ENCODE peak calls at places on chromosomes 4 and X, in six cellular contexts. One of them, this sample, is unnamed.

GRCh38 chr4:161555689-161556660 is 607.8 kb downstream of the FSTL5 start:
- DNase-seq in astrocyte of the cerebellum: peak
- DNase-seq in CD4-positive, alpha-beta T cell: no peak
- DNase-seq in nephron progenitor cell: no peak
- DNase-seq in osteocyte: no peak
- DNase-seq in cardiac muscle cell: peak
- DNase-seq in this sample: no peak

GRCh38 chr4:17722361-17722710 is 59.1 kb downstream of the FAM184B start:
- DNase-seq in astrocyte of the cerebellum: no peak
- DNase-seq in CD4-positive, alpha-beta T cell: no peak
- DNase-seq in nephron progenitor cell: no peak
- DNase-seq in osteocyte: peak
- DNase-seq in cardiac muscle cell: no peak
- DNase-seq in this sample: no peak

GRCh38 chr4:734951-735350 is 29.3 kb downstream of the PCGF3 start:
- DNase-seq in astrocyte of the cerebellum: no peak
- DNase-seq in CD4-positive, alpha-beta T cell: no peak
- DNase-seq in nephron progenitor cell: no peak
- DNase-seq in osteocyte: no peak
- DNase-seq in cardiac muscle cell: no peak
- DNase-seq in this sample: no peak

GRCh38 chrX:14927391-14927790 is 54.2 kb downstream of the MOSPD2 start:
- DNase-seq in astrocyte of the cerebellum: peak
- DNase-seq in CD4-positive, alpha-beta T cell: no peak
- DNase-seq in nephron progenitor cell: no peak
- DNase-seq in osteocyte: no peak
- DNase-seq in cardiac muscle cell: no peak
- DNase-seq in this sample: no peak

GRCh38 chr4:1055721-1056590 is 44.5 kb downstream of the FGFRL1 start:
- DNase-seq in astrocyte of the cerebellum: no peak
- DNase-seq in CD4-positive, alpha-beta T cell: peak
- DNase-seq in nephron progenitor cell: no peak
- DNase-seq in osteocyte: no peak
- DNase-seq in cardiac muscle cell: peak
- DNase-seq in this sample: no peak

GRCh38 chr4:73648478-73648877 is 28.2 kb upstream of the RASSF6 start:
- DNase-seq in astrocyte of the cerebellum: no peak
- DNase-seq in CD4-positive, alpha-beta T cell: no peak
- DNase-seq in nephron progenitor cell: no peak
- DNase-seq in osteocyte: no peak
- DNase-seq in cardiac muscle cell: no peak
- DNase-seq in this sample: no peak

GRCh38 chr4:178412455-178412854 is 970.2 kb upstream of the AGA start:
- DNase-seq in astrocyte of the cerebellum: no peak
- DNase-seq in CD4-positive, alpha-beta T cell: no peak
- DNase-seq in nephron progenitor cell: no peak
- DNase-seq in osteocyte: no peak
- DNase-seq in cardiac muscle cell: no peak
- DNase-seq in this sample: no peak

GRCh38 chr4:37628977-37629609 is 57.1 kb downstream of the RELL1 start:
- DNase-seq in astrocyte of the cerebellum: peak
- DNase-seq in CD4-positive, alpha-beta T cell: no peak
- DNase-seq in nephron progenitor cell: no peak
- DNase-seq in osteocyte: no peak
- DNase-seq in cardiac muscle cell: peak
- DNase-seq in this sample: peak

GRCh38 chr4:85932371-85933305 is 427.2 kb downstream of the MAPK10 start:
- DNase-seq in astrocyte of the cerebellum: no peak
- DNase-seq in CD4-positive, alpha-beta T cell: no peak
- DNase-seq in nephron progenitor cell: peak
- DNase-seq in osteocyte: no peak
- DNase-seq in cardiac muscle cell: peak
- DNase-seq in this sample: no peak

GRCh38 chr4:153393397-153393796 is 48.9 kb downstream of the MND1 start:
- DNase-seq in astrocyte of the cerebellum: peak
- DNase-seq in CD4-positive, alpha-beta T cell: no peak
- DNase-seq in nephron progenitor cell: no peak
- DNase-seq in osteocyte: no peak
- DNase-seq in cardiac muscle cell: peak
- DNase-seq in this sample: peak

GRCh38 chr4:66750273-66750672 is 795.0 kb downstream of the CENPC start:
- DNase-seq in astrocyte of the cerebellum: peak
- DNase-seq in CD4-positive, alpha-beta T cell: no peak
- DNase-seq in nephron progenitor cell: no peak
- DNase-seq in osteocyte: no peak
- DNase-seq in cardiac muscle cell: no peak
- DNase-seq in this sample: no peak

GRCh38 chrX:101260435-101260834 is 30.7 kb downstream of the TAF7L start:
- DNase-seq in astrocyte of the cerebellum: no peak
- DNase-seq in CD4-positive, alpha-beta T cell: no peak
- DNase-seq in nephron progenitor cell: no peak
- DNase-seq in osteocyte: no peak
- DNase-seq in cardiac muscle cell: peak
- DNase-seq in this sample: no peak
- TF ChIP-seq CTCF in astrocyte of the cerebellum: peak
- TF ChIP-seq CTCF in CD4-positive, alpha-beta T cell: no peak
- TF ChIP-seq CTCF in nephron progenitor cell: no peak
- TF ChIP-seq CTCF in osteocyte: peak
- TF ChIP-seq CTCF in cardiac muscle cell: peak
- TF ChIP-seq CTCF in this sample: no peak

DNA sequence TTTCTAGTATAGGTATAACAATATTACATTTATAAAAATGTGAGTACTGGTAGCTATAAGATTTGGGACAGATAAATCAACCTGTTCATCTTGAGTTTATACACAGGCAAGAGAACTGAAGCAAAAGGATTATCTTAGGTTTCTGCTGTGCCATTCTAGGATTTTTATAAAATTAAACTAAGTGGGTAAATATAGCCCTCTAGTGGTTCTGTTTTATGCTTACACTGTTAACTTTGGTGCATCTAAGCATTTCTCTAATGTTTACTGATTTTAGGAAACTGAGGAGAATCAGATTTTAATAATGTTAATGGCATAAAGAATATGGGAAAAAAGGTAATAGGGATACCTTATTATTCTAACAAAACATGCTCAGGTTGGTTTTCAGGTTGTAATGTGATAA is 1.1 kb upstream of the RRH start:
- DNase-seq in astrocyte of the cerebellum: no peak
- DNase-seq in CD4-positive, alpha-beta T cell: no peak
- DNase-seq in nephron progenitor cell: no peak
- DNase-seq in osteocyte: no peak
- DNase-seq in cardiac muscle cell: peak
- DNase-seq in this sample: no peak
- TF ChIP-seq CTCF in astrocyte of the cerebellum: peak
- TF ChIP-seq CTCF in CD4-positive, alpha-beta T cell: peak
- TF ChIP-seq CTCF in nephron progenitor cell: peak
- TF ChIP-seq CTCF in osteocyte: peak
- TF ChIP-seq CTCF in cardiac muscle cell: peak
- TF ChIP-seq CTCF in this sample: peak

DNA sequence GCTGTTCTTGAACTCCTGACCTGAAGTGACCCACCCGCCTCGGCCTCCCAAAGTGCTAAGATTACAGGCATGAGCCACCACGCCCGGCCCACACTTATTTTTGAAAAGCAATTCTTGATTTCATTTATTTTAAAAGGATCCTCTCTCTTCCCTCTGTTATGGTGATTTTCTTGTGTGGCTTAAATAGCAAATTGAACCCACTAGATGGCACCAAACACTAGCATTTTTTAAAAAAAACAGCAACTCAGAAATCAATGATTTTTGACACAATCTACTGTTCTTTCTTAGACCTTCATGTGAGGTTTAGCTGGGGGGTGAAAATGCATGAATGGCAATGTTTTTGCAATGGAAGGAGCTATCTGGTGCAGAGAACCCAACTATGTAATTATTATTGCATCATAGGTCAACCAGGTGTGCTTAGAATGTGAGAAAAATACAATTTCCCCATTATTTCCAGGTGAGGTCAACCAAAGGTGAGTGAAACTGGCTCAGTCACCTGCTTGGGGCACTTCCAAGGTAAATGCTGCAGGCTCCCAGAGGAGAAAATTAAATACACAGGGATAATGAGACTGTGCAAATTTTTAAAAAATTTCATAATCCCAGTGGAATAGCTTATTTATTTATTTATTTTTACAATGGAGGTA is 226.6 kb upstream of the PRKX start:
- DNase-seq in astrocyte of the cerebellum: peak
- DNase-seq in CD4-positive, alpha-beta T cell: no peak
- DNase-seq in nephron progenitor cell: no peak
- DNase-seq in osteocyte: no peak
- DNase-seq in cardiac muscle cell: peak
- DNase-seq in this sample: no peak
- TF ChIP-seq CTCF in astrocyte of the cerebellum: peak
- TF ChIP-seq CTCF in CD4-positive, alpha-beta T cell: peak
- TF ChIP-seq CTCF in nephron progenitor cell: peak
- TF ChIP-seq CTCF in osteocyte: peak
- TF ChIP-seq CTCF in cardiac muscle cell: peak
- TF ChIP-seq CTCF in this sample: peak

GRCh38 chrX:153744210-153745066 is 19.6 kb upstream of the PLXNB3 start:
- DNase-seq in astrocyte of the cerebellum: no peak
- DNase-seq in CD4-positive, alpha-beta T cell: no peak
- DNase-seq in nephron progenitor cell: peak
- DNase-seq in osteocyte: no peak
- DNase-seq in cardiac muscle cell: no peak
- DNase-seq in this sample: no peak
- TF ChIP-seq CTCF in astrocyte of the cerebellum: peak
- TF ChIP-seq CTCF in CD4-positive, alpha-beta T cell: no peak
- TF ChIP-seq CTCF in nephron progenitor cell: no peak
- TF ChIP-seq CTCF in osteocyte: no peak
- TF ChIP-seq CTCF in cardiac muscle cell: no peak
- TF ChIP-seq CTCF in this sample: peak

GRCh38 chr4:102420563-102421221 is 75.4 kb upstream of the SLC39A8 start:
- DNase-seq in astrocyte of the cerebellum: no peak
- DNase-seq in CD4-positive, alpha-beta T cell: no peak
- DNase-seq in nephron progenitor cell: no peak
- DNase-seq in osteocyte: no peak
- DNase-seq in cardiac muscle cell: no peak
- DNase-seq in this sample: no peak
- TF ChIP-seq CTCF in astrocyte of the cerebellum: no peak
- TF ChIP-seq CTCF in CD4-positive, alpha-beta T cell: no peak
- TF ChIP-seq CTCF in nephron progenitor cell: no peak
- TF ChIP-seq CTCF in osteocyte: no peak
- TF ChIP-seq CTCF in cardiac muscle cell: no peak
- TF ChIP-seq CTCF in this sample: peak

GRCh38 chr4:27789768-27790167 is 929.1 kb downstream of the STIM2 start:
- DNase-seq in astrocyte of the cerebellum: no peak
- DNase-seq in CD4-positive, alpha-beta T cell: no peak
- DNase-seq in nephron progenitor cell: no peak
- DNase-seq in osteocyte: no peak
- DNase-seq in cardiac muscle cell: no peak
- DNase-seq in this sample: no peak
- TF ChIP-seq CTCF in astrocyte of the cerebellum: no peak
- TF ChIP-seq CTCF in CD4-positive, alpha-beta T cell: no peak
- TF ChIP-seq CTCF in nephron progenitor cell: no peak
- TF ChIP-seq CTCF in osteocyte: no peak
- TF ChIP-seq CTCF in cardiac muscle cell: no peak
- TF ChIP-seq CTCF in this sample: no peak

GRCh38 chrX:110318664-110318968 is 731 bp upstream of the AMMECR1 start:
- DNase-seq in astrocyte of the cerebellum: no peak
- DNase-seq in CD4-positive, alpha-beta T cell: no peak
- DNase-seq in nephron progenitor cell: no peak
- DNase-seq in osteocyte: no peak
- DNase-seq in cardiac muscle cell: no peak
- DNase-seq in this sample: no peak

GRCh38 chrX:110317079-110317819 is 636 bp downstream of the AMMECR1 start:
- DNase-seq in astrocyte of the cerebellum: no peak
- DNase-seq in CD4-positive, alpha-beta T cell: peak
- DNase-seq in nephron progenitor cell: peak
- DNase-seq in osteocyte: peak
- DNase-seq in cardiac muscle cell: no peak
- DNase-seq in this sample: no peak

GRCh38 chrX:110316351-110317078 is 1.4 kb downstream of the AMMECR1 start:
- DNase-seq in astrocyte of the cerebellum: no peak
- DNase-seq in CD4-positive, alpha-beta T cell: no peak
- DNase-seq in nephron progenitor cell: peak
- DNase-seq in osteocyte: no peak
- DNase-seq in cardiac muscle cell: peak
- DNase-seq in this sample: no peak

GRCh38 chrX:110315541-110315940 is 2.3 kb downstream of the AMMECR1 start:
- DNase-seq in astrocyte of the cerebellum: peak
- DNase-seq in CD4-positive, alpha-beta T cell: no peak
- DNase-seq in nephron progenitor cell: no peak
- DNase-seq in osteocyte: no peak
- DNase-seq in cardiac muscle cell: peak
- DNase-seq in this sample: no peak

GRCh38 chrX:110317820-110318663 is at the start of gene AMMECR1:
- DNase-seq in astrocyte of the cerebellum: peak
- DNase-seq in CD4-positive, alpha-beta T cell: peak
- DNase-seq in nephron progenitor cell: peak
- DNase-seq in osteocyte: peak
- DNase-seq in cardiac muscle cell: peak
- DNase-seq in this sample: peak
- TF ChIP-seq CTCF in astrocyte of the cerebellum: no peak
- TF ChIP-seq CTCF in CD4-positive, alpha-beta T cell: no peak
- TF ChIP-seq CTCF in nephron progenitor cell: no peak
- TF ChIP-seq CTCF in osteocyte: no peak
- TF ChIP-seq CTCF in cardiac muscle cell: no peak
- TF ChIP-seq CTCF in this sample: no peak

DNA sequence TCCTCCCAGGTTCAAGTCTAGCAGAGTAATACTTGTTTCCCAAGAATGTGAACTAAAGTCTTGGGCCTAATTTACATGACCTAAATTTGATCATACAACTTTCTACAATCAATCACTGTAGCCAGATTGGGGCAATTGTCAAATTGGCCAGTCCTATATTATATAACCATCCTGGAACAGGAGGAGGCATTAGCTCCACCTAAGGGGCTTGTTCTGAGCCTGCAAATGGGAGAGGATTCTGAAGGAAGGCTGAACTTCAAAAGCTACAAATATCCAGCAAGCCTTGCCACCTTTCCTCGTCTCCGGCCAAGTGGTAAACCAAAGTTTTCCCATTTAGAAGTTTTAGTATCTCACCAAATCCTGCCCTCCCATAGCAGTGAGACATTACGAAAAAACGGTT is 1289.6 kb upstream of the TENM3 start:
- DNase-seq in astrocyte of the cerebellum: no peak
- DNase-seq in CD4-positive, alpha-beta T cell: no peak
- DNase-seq in nephron progenitor cell: peak
- DNase-seq in osteocyte: no peak
- DNase-seq in cardiac muscle cell: no peak
- DNase-seq in this sample: no peak
- TF ChIP-seq CTCF in astrocyte of the cerebellum: peak
- TF ChIP-seq CTCF in CD4-positive, alpha-beta T cell: no peak
- TF ChIP-seq CTCF in nephron progenitor cell: peak
- TF ChIP-seq CTCF in osteocyte: peak
- TF ChIP-seq CTCF in cardiac muscle cell: no peak
- TF ChIP-seq CTCF in this sample: peak

This sample was measured in AG09319.